ENCODE peak calls at places on chromosomes 13 and 19, in six cellular contexts. One of them, this sample, is unnamed.

GRCh38 chr13:107838592-107839161 is 376.7 kb downstream of the LIG4 start:
- DNase-seq in CD8-positive, alpha-beta T cell: no peak
- DNase-seq in stomach: no peak
- DNase-seq in left ventricle myocardium inferior: no peak
- DNase-seq in uterus: no peak
- DNase-seq in heart right ventricle: no peak
- DNase-seq in this sample: no peak

GRCh38 chr13:71751074-71751473 is 115.9 kb downstream of the DACH1 start:
- DNase-seq in CD8-positive, alpha-beta T cell: no peak
- DNase-seq in stomach: no peak
- DNase-seq in left ventricle myocardium inferior: no peak
- DNase-seq in uterus: no peak
- DNase-seq in heart right ventricle: no peak
- DNase-seq in this sample: no peak

GRCh38 chr13:35485451-35485850 is 9.0 kb upstream of the MAB21L1 start:
- DNase-seq in CD8-positive, alpha-beta T cell: no peak
- DNase-seq in stomach: no peak
- DNase-seq in left ventricle myocardium inferior: no peak
- DNase-seq in uterus: no peak
- DNase-seq in heart right ventricle: no peak
- DNase-seq in this sample: no peak

GRCh38 chr13:102702965-102703720 is 8.3 kb upstream of the METTL21C start:
- DNase-seq in CD8-positive, alpha-beta T cell: no peak
- DNase-seq in stomach: no peak
- DNase-seq in left ventricle myocardium inferior: no peak
- DNase-seq in uterus: no peak
- DNase-seq in heart right ventricle: no peak
- DNase-seq in this sample: no peak

GRCh38 chr19:53936035-53936434 is 26.7 kb upstream of the CACNG8 start:
- DNase-seq in CD8-positive, alpha-beta T cell: no peak
- DNase-seq in stomach: no peak
- DNase-seq in left ventricle myocardium inferior: no peak
- DNase-seq in uterus: no peak
- DNase-seq in heart right ventricle: no peak
- DNase-seq in this sample: no peak

GRCh38 chr13:74214321-74214720 is 80.1 kb upstream of the KLF12 start:
- DNase-seq in CD8-positive, alpha-beta T cell: no peak
- DNase-seq in stomach: no peak
- DNase-seq in left ventricle myocardium inferior: no peak
- DNase-seq in uterus: no peak
- DNase-seq in heart right ventricle: no peak
- DNase-seq in this sample: no peak

GRCh38 chr13:43127827-43128226 is 104.4 kb downstream of the DNAJC15 start:
- DNase-seq in CD8-positive, alpha-beta T cell: no peak
- DNase-seq in stomach: no peak
- DNase-seq in left ventricle myocardium inferior: no peak
- DNase-seq in uterus: no peak
- DNase-seq in heart right ventricle: no peak
- DNase-seq in this sample: no peak

GRCh38 chr13:35891486-35891885 is 239.7 kb downstream of the DCLK1 start:
- DNase-seq in CD8-positive, alpha-beta T cell: no peak
- DNase-seq in stomach: no peak
- DNase-seq in left ventricle myocardium inferior: no peak
- DNase-seq in uterus: no peak
- DNase-seq in heart right ventricle: no peak
- DNase-seq in this sample: no peak

GRCh38 chr19:18519962-18520847 is 1.7 kb downstream of the ELL start:
- DNase-seq in CD8-positive, alpha-beta T cell: peak; percentile 66
- DNase-seq in stomach: peak; percentile 77
- DNase-seq in left ventricle myocardium inferior: peak; percentile 41
- DNase-seq in uterus: peak; percentile 72
- DNase-seq in heart right ventricle: peak; percentile 53
- DNase-seq in this sample: peak; percentile 80

GRCh38 chr13:99356216-99357089 is 49.3 kb upstream of the GPR183 start:
- DNase-seq in CD8-positive, alpha-beta T cell: peak; percentile 71
- DNase-seq in stomach: no peak
- DNase-seq in left ventricle myocardium inferior: no peak
- DNase-seq in uterus: no peak
- DNase-seq in heart right ventricle: peak; percentile 34
- DNase-seq in this sample: no peak

GRCh38 chr19:5707576-5708575 is 12.1 kb downstream of the LONP1 start:
- DNase-seq in CD8-positive, alpha-beta T cell: no peak
- DNase-seq in stomach: no peak
- DNase-seq in left ventricle myocardium inferior: no peak
- DNase-seq in uterus: no peak
- DNase-seq in heart right ventricle: no peak
- DNase-seq in this sample: no peak

GRCh38 chr19:7701654-7702457 is at the start of gene FCER2:
- DNase-seq in CD8-positive, alpha-beta T cell: no peak
- DNase-seq in stomach: no peak
- DNase-seq in left ventricle myocardium inferior: no peak
- DNase-seq in uterus: no peak
- DNase-seq in heart right ventricle: no peak
- DNase-seq in this sample: no peak

GRCh38 chr13:88764103-88764502 is 1092.9 kb downstream of the SLITRK5 start:
- DNase-seq in CD8-positive, alpha-beta T cell: no peak
- DNase-seq in stomach: no peak
- DNase-seq in left ventricle myocardium inferior: no peak
- DNase-seq in uterus: no peak
- DNase-seq in heart right ventricle: no peak
- DNase-seq in this sample: no peak

GRCh38 chr13:31896427-31896826 is 135.1 kb upstream of the FRY start:
- DNase-seq in CD8-positive, alpha-beta T cell: no peak
- DNase-seq in stomach: no peak
- DNase-seq in left ventricle myocardium inferior: peak; percentile 42
- DNase-seq in uterus: no peak
- DNase-seq in heart right ventricle: peak; percentile 41
- DNase-seq in this sample: no peak

GRCh38 chr13:45492538-45492937 is 27.8 kb downstream of the COG3 start:
- DNase-seq in CD8-positive, alpha-beta T cell: no peak
- DNase-seq in stomach: no peak
- DNase-seq in left ventricle myocardium inferior: no peak
- DNase-seq in uterus: no peak
- DNase-seq in heart right ventricle: no peak
- DNase-seq in this sample: no peak

GRCh38 chr13:111909501-111909900 is 157.4 kb upstream of the SOX1 start:
- DNase-seq in CD8-positive, alpha-beta T cell: no peak
- DNase-seq in stomach: no peak
- DNase-seq in left ventricle myocardium inferior: no peak
- DNase-seq in uterus: no peak
- DNase-seq in heart right ventricle: no peak
- DNase-seq in this sample: no peak

GRCh38 chr19:19464339-19465098 is 50.8 kb downstream of the TSSK6 start:
- DNase-seq in CD8-positive, alpha-beta T cell: no peak
- DNase-seq in stomach: peak; percentile 42
- DNase-seq in left ventricle myocardium inferior: no peak
- DNase-seq in uterus: no peak
- DNase-seq in heart right ventricle: no peak
- DNase-seq in this sample: no peak

GRCh38 chr19:49801966-49802661 is 11.0 kb downstream of the FUZ start:
- DNase-seq in CD8-positive, alpha-beta T cell: no peak
- DNase-seq in stomach: peak; percentile 69
- DNase-seq in left ventricle myocardium inferior: peak; percentile 94
- DNase-seq in uterus: peak; percentile 93
- DNase-seq in heart right ventricle: peak; percentile 93
- DNase-seq in this sample: no peak

GRCh38 chr19:19342086-19343015 is 21.7 kb downstream of the MAU2 start:
- DNase-seq in CD8-positive, alpha-beta T cell: no peak
- DNase-seq in stomach: peak; percentile 76
- DNase-seq in left ventricle myocardium inferior: peak; percentile 64
- DNase-seq in uterus: peak; percentile 48
- DNase-seq in heart right ventricle: peak; percentile 50
- DNase-seq in this sample: peak; percentile 58

GRCh38 chr13:90868321-90868920 is 479.1 kb upstream of the MIR17HG start:
- DNase-seq in CD8-positive, alpha-beta T cell: no peak
- DNase-seq in stomach: no peak
- DNase-seq in left ventricle myocardium inferior: no peak
- DNase-seq in uterus: no peak
- DNase-seq in heart right ventricle: no peak
- DNase-seq in this sample: peak; percentile 3

GRCh38 chr13:113562866-113563265 is 21.7 kb upstream of the TFDP1 start:
- DNase-seq in CD8-positive, alpha-beta T cell: no peak
- DNase-seq in stomach: peak; percentile 4
- DNase-seq in left ventricle myocardium inferior: no peak
- DNase-seq in uterus: no peak
- DNase-seq in heart right ventricle: no peak
- DNase-seq in this sample: no peak

GRCh38 chr13:29743229-29743786 is 107.1 kb downstream of the UBL3 start:
- DNase-seq in CD8-positive, alpha-beta T cell: no peak
- DNase-seq in stomach: no peak
- DNase-seq in left ventricle myocardium inferior: peak; percentile 45
- DNase-seq in uterus: peak; percentile 71
- DNase-seq in heart right ventricle: peak; percentile 9
- DNase-seq in this sample: no peak

GRCh38 chr13:31029129-31029528 is 96.7 kb downstream of the TEX26 start:
- DNase-seq in CD8-positive, alpha-beta T cell: no peak
- DNase-seq in stomach: no peak
- DNase-seq in left ventricle myocardium inferior: no peak
- DNase-seq in uterus: no peak
- DNase-seq in heart right ventricle: no peak
- DNase-seq in this sample: no peak

DNA sequence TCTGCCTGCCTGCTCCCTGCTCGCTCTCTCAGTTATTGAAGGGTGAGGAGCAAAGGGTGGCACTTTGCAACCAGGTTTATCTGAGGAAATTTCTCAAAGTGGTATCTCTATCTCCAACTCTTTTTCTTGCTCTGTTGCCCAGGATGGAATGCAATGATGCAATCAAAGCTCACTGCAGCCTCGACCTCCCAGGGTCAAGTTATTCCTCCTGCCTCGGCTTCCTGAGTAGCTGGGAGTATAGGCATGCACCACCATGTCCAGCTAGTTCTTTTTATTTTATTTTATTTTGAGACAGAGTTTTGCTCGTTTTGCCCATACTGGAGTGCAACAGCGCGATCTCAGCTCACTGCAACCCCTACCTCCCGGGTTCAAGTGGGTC is 4.9 kb downstream of the ACTMAP start:
- DNase-seq in CD8-positive, alpha-beta T cell: no peak
- DNase-seq in stomach: no peak
- DNase-seq in left ventricle myocardium inferior: no peak
- DNase-seq in uterus: no peak
- DNase-seq in heart right ventricle: no peak
- DNase-seq in this sample: no peak
- H3K27ac ChIP-seq in CD8-positive, alpha-beta T cell: no peak overlapping the region
- H3K27ac ChIP-seq in stomach: peak overlapping the region; percentile 24
- H3K27ac ChIP-seq in left ventricle myocardium inferior: peak overlapping the region; percentile 19
- H3K27ac ChIP-seq in uterus: peak overlapping the region; percentile 30
- H3K27ac ChIP-seq in heart right ventricle: no peak overlapping the region
- H3K27ac ChIP-seq in this sample: peak overlapping the region; percentile 69

GRCh38 chr19:48556163-48556562 is 4.2 kb downstream of the SULT2B1 start:
- DNase-seq in CD8-positive, alpha-beta T cell: no peak
- DNase-seq in stomach: no peak
- DNase-seq in left ventricle myocardium inferior: no peak
- DNase-seq in uterus: no peak
- DNase-seq in heart right ventricle: no peak
- DNase-seq in this sample: peak; percentile 79

GRCh38 chr19:48554385-48555091 is 2.6 kb downstream of the SULT2B1 start:
- DNase-seq in CD8-positive, alpha-beta T cell: no peak
- DNase-seq in stomach: no peak
- DNase-seq in left ventricle myocardium inferior: no peak
- DNase-seq in uterus: no peak
- DNase-seq in heart right ventricle: no peak
- DNase-seq in this sample: peak; percentile 60

GRCh38 chr19:48551437-48552302 is at the start of gene SULT2B1:
- DNase-seq in CD8-positive, alpha-beta T cell: no peak
- DNase-seq in stomach: peak; percentile 85
- DNase-seq in left ventricle myocardium inferior: no peak
- DNase-seq in uterus: no peak
- DNase-seq in heart right ventricle: no peak
- DNase-seq in this sample: peak; percentile 63

GRCh38 chr19:48552406-48553322 is 692 bp downstream of the SULT2B1 start:
- DNase-seq in CD8-positive, alpha-beta T cell: no peak
- DNase-seq in stomach: no peak
- DNase-seq in left ventricle myocardium inferior: no peak
- DNase-seq in uterus: no peak
- DNase-seq in heart right ventricle: no peak
- DNase-seq in this sample: no peak

GRCh38 chr19:48553676-48554384 is 1.9 kb downstream of the SULT2B1 start:
- DNase-seq in CD8-positive, alpha-beta T cell: no peak
- DNase-seq in stomach: peak; percentile 45
- DNase-seq in left ventricle myocardium inferior: no peak
- DNase-seq in uterus: peak; percentile 44
- DNase-seq in heart right ventricle: no peak
- DNase-seq in this sample: peak; percentile 44
- TF ChIP-seq CTCF in CD8-positive, alpha-beta T cell: no peak
- TF ChIP-seq CTCF in stomach: no peak
- TF ChIP-seq CTCF in left ventricle myocardium inferior: no peak
- TF ChIP-seq CTCF in uterus: no peak
- TF ChIP-seq CTCF in heart right ventricle: no peak
- TF ChIP-seq CTCF in this sample: no peak

GRCh38 chr13:33167521-33167920 is 118.0 kb downstream of the STARD13 start:
- DNase-seq in CD8-positive, alpha-beta T cell: no peak
- DNase-seq in stomach: no peak
- DNase-seq in left ventricle myocardium inferior: no peak
- DNase-seq in uterus: no peak
- DNase-seq in heart right ventricle: no peak
- DNase-seq in this sample: no peak
- H3K27ac ChIP-seq in CD8-positive, alpha-beta T cell: no peak overlapping the region
- H3K27ac ChIP-seq in stomach: no peak overlapping the region
- H3K27ac ChIP-seq in left ventricle myocardium inferior: peak overlapping the region; percentile 61
- H3K27ac ChIP-seq in uterus: no peak overlapping the region
- H3K27ac ChIP-seq in heart right ventricle: no peak overlapping the region
- H3K27ac ChIP-seq in this sample: no peak overlapping the region

GRCh38 chr13:95154441-95154886 is 146.8 kb downstream of the ABCC4 start:
- DNase-seq in CD8-positive, alpha-beta T cell: no peak
- DNase-seq in stomach: no peak
- DNase-seq in left ventricle myocardium inferior: no peak
- DNase-seq in uterus: no peak
- DNase-seq in heart right ventricle: no peak
- DNase-seq in this sample: peak; percentile 67

GRCh38 chr13:95155093-95155492 is 146.2 kb downstream of the ABCC4 start:
- DNase-seq in CD8-positive, alpha-beta T cell: no peak
- DNase-seq in stomach: no peak
- DNase-seq in left ventricle myocardium inferior: no peak
- DNase-seq in uterus: no peak
- DNase-seq in heart right ventricle: no peak
- DNase-seq in this sample: no peak

GRCh38 chr13:95153647-95154405 is 147.4 kb downstream of the ABCC4 start:
- DNase-seq in CD8-positive, alpha-beta T cell: no peak
- DNase-seq in stomach: no peak
- DNase-seq in left ventricle myocardium inferior: no peak
- DNase-seq in uterus: no peak
- DNase-seq in heart right ventricle: no peak
- DNase-seq in this sample: no peak

GRCh38 chr13:95155504-95155903 is 145.7 kb downstream of the ABCC4 start:
- DNase-seq in CD8-positive, alpha-beta T cell: no peak
- DNase-seq in stomach: no peak
- DNase-seq in left ventricle myocardium inferior: no peak
- DNase-seq in uterus: no peak
- DNase-seq in heart right ventricle: no peak
- DNase-seq in this sample: no peak

DNA sequence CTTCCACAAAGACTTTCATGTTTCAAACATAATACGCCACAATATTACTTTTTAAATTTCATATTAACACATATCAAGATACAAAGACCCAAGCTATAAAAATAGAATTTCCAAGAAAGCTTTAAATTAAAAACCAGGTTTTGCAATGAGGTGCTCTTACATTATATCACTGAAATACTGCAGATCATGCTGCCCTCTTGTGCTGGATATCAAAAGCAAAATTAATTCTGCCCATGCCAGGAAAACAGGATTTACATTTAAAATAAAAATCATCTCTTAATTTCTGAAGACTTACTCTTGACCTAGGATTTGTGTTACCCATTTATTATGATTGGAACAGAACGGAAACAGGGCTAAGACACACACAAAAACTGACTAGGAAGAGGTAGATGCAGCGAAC is 145.0 kb downstream of the ABCC4 start:
- DNase-seq in CD8-positive, alpha-beta T cell: no peak
- DNase-seq in stomach: no peak
- DNase-seq in left ventricle myocardium inferior: no peak
- DNase-seq in uterus: no peak
- DNase-seq in heart right ventricle: no peak
- DNase-seq in this sample: peak; percentile 6
- TF ChIP-seq CTCF in CD8-positive, alpha-beta T cell: no peak
- TF ChIP-seq CTCF in stomach: no peak
- TF ChIP-seq CTCF in left ventricle myocardium inferior: peak; percentile 10
- TF ChIP-seq CTCF in uterus: no peak
- TF ChIP-seq CTCF in heart right ventricle: peak; percentile 43
- TF ChIP-seq CTCF in this sample: peak; percentile 24

This sample was measured in RWPE1.